ENCODE peak calls at places on chromosomes 16 and 17, in nine cellular contexts. M is HFFc6, F is GM12864, Q is gastrocnemius medialis, U is neural crest cell, X is fibroblast of mammary gland, E is osteocyte, L is RWPE1, V is fibroblast of lung. I is an unnamed sample.

GRCh38 chr17:45438931-45439610 is 6.4 kb upstream of the ARHGAP27 start:
- DNase-seq in V (no peak), X (no peak), E (no peak), U (no peak), M (no peak), Q (peak), F (no peak), L (no peak), I (no peak)

GRCh38 chr16:43294-43693 is 10.1 kb downstream of the POLR3K start:
- DNase-seq in U (no peak), Q (no peak), X (peak), L (no peak), E (no peak), V (no peak), M (no peak), F (no peak), I (no peak)

GRCh38 chr16:30092373-30093010 is 768 bp upstream of the TBX6 start:
- DNase-seq in E (no peak), Q (peak), L (no peak), M (no peak), V (peak), U (peak), X (peak), F (peak), I (peak)

GRCh38 chr17:66302761-66303626 is 581 bp downstream of the PRKCA start:
- DNase-seq in L (peak), Q (peak), U (peak), V (peak), F (no peak), M (peak), X (peak), E (peak), I (peak)

GRCh38 chr17:41907633-41908539 is 10.9 kb downstream of the ACLY start:
- DNase-seq in F (no peak), U (no peak), E (no peak), L (no peak), M (peak), Q (no peak), V (peak), X (peak), I (no peak)

GRCh38 chr16:82603784-82604411 is 22.9 kb upstream of the CDH13 start:
- DNase-seq in L (peak), M (peak), F (no peak), Q (peak), V (peak), E (no peak), X (peak), U (peak), I (no peak)

GRCh38 chr16:67928147-67928546 is 3.5 kb downstream of the CTRL start:
- DNase-seq in E (no peak), F (no peak), X (no peak), U (no peak), L (no peak), Q (peak), M (no peak), V (no peak), I (no peak)

GRCh38 chr17:27475070-27475673 is 18.9 kb downstream of the KSR1 start:
- DNase-seq in U (no peak), Q (no peak), V (no peak), X (no peak), L (no peak), M (no peak), E (no peak), F (no peak), I (no peak)

GRCh38 chr16:79715088-79715487 is 114.6 kb upstream of the MAF start:
- DNase-seq in F (no peak), X (no peak), E (no peak), V (no peak), Q (no peak), U (no peak), L (no peak), M (no peak), I (no peak)

GRCh38 chr16:3149630-3150345 is 15.0 kb downstream of the ZNF213 start:
- DNase-seq in M (no peak), U (peak), E (no peak), Q (no peak), X (peak), F (no peak), V (peak), L (peak), I (peak)

GRCh38 chr16:24988137-24988535 is 27.0 kb downstream of the ARHGAP17 start:
- DNase-seq in U (no peak), X (peak), M (peak), Q (no peak), V (peak), L (no peak), E (no peak), F (no peak), I (no peak)

GRCh38 chr17:29434550-29434949 is 44.4 kb downstream of the TAOK1 start:
- DNase-seq in M (no peak), E (no peak), U (no peak), Q (no peak), X (no peak), V (no peak), L (no peak), F (no peak), I (no peak)

GRCh38 chr17:58059141-58059540 is 24.1 kb upstream of the DYNLL2 start:
- DNase-seq in L (no peak), Q (no peak), E (no peak), F (no peak), U (no peak), M (no peak), X (no peak), V (no peak), I (no peak)

GRCh38 chr16:1777375-1778199 is 4.7 kb upstream of the MRPS34 start:
- DNase-seq in V (no peak), F (no peak), M (no peak), Q (no peak), L (no peak), U (no peak), E (no peak), X (no peak), I (no peak)

GRCh38 chr16:766820-767640 is 6.5 kb downstream of the MSLN start:
- DNase-seq in V (no peak), M (no peak), U (no peak), F (no peak), Q (no peak), L (no peak), E (no peak), X (no peak), I (no peak)

GRCh38 chr17:75594499-75595283 is 7.1 kb downstream of the MYO15B start:
- DNase-seq in Q (no peak), U (no peak), M (no peak), F (no peak), X (no peak), E (peak), L (no peak), V (no peak), I (no peak)

GRCh38 chr16:83458612-83459011 is 349.2 kb upstream of the HSBP1 start:
- DNase-seq in M (no peak), Q (no peak), X (peak), E (no peak), L (no peak), F (peak), U (no peak), V (peak), I (no peak)

GRCh38 chr17:30170415-30170987 is 53.9 kb downstream of the NSRP1 start:
- DNase-seq in M (no peak), E (no peak), U (no peak), X (no peak), V (no peak), L (peak), F (no peak), Q (no peak), I (no peak)

GRCh38 chr17:31693433-31694210 is 165.4 kb downstream of the COPRS start:
- DNase-seq in M (no peak), X (no peak), Q (no peak), U (no peak), E (peak), V (no peak), L (no peak), F (no peak), I (no peak)

GRCh38 chr17:73214851-73215250 is 22.0 kb downstream of the COG1 start:
- DNase-seq in M (no peak), Q (no peak), V (no peak), U (no peak), L (no peak), E (no peak), X (no peak), F (no peak), I (no peak)

GRCh38 chr17:32527146-32527545 is 40.4 kb downstream of the CDK5R1 start:
- DNase-seq in M (no peak), X (no peak), L (no peak), V (no peak), U (no peak), E (no peak), F (no peak), Q (no peak), I (no peak)

GRCh38 chr16:57032931-57033330 is 43.6 kb downstream of the NLRC5 start:
- DNase-seq in M (no peak), U (no peak), V (peak), L (no peak), Q (no peak), E (no peak), F (no peak), X (no peak), I (no peak)

GRCh38 chr17:82871056-82871775 is 31.4 kb upstream of the ZNF750 start:
- DNase-seq in L (no peak), X (no peak), M (no peak), Q (no peak), U (no peak), F (peak), E (no peak), V (no peak), I (no peak)

GRCh38 chr17:15966183-15966878 is 21.4 kb downstream of the ADORA2B start:
- DNase-seq in X (no peak), Q (no peak), M (no peak), U (no peak), V (peak), F (no peak), L (no peak), E (no peak), I (no peak)

GRCh38 chr16:55703003-55704001 is 47.5 kb downstream of the SLC6A2 start:
- DNase-seq in Q (no peak), U (peak), M (peak), E (no peak), L (peak), X (peak), V (peak), F (no peak), I (no peak)
- TF ChIP-seq CTCF in Q (peak), U (peak), M (peak), E (peak), L (peak), X (peak), V (peak), F (peak), I (peak)

DNA sequence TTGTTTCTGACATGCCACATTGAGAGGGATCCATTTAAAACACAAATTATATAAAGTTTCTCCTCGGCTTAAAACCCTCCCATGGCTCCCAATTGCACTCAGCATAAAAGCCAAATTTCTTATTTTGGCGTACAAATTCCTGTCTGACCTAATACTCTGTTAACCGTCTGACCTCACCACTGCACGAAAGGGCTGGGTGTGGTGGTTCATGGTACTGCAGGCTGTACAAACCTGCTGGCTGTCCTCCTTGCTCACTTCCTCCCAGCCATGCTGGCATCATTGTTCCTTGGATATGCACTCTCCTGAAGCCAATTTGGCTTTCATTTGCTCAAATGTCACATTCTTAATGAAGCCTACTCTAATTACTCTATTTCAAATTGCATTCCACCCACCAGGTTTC is 301.6 kb upstream of the C16orf82 start:
- DNase-seq in V (no peak), E (no peak), U (peak), Q (no peak), L (no peak), F (no peak), M (no peak), X (peak), I (no peak)
- TF ChIP-seq CTCF in V (peak), E (no peak), U (peak), Q (no peak), L (no peak), F (peak), M (peak), X (peak), I (peak)

DNA sequence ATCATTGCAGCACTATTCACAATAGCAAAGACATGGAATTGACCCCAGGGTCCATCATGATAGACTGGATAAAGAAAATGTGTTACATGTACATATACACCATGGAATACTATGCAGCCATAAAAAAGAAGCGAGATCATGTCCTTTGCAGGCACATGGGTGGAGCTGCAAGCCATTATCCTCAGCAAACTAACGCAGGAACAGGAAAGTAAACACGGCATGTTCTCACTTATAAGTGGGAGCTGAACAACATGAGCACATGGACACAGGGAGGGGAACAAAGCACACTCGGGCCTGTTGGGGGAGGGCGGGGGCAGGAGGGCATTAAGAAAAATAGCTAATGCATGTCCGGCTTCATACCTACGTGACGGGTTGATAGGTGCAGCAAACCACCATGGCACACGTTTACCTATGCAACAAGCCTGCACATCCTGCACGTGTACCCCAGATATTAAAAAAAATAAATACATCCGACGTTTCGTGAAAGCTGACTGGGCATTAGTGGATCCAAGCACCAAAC is 28.9 kb downstream of the ZNF778 start:
- DNase-seq in V (no peak), L (no peak), M (no peak), F (no peak), X (no peak), E (no peak), U (no peak), Q (no peak), I (no peak)
- TF ChIP-seq CTCF in V (no peak), L (no peak), M (no peak), F (no peak), X (no peak), E (no peak), U (no peak), Q (no peak), I (no peak)

GRCh38 chr16:78249832-78250231 is 150.4 kb downstream of the WWOX start:
- DNase-seq in Q (no peak), L (no peak), E (no peak), V (no peak), F (no peak), X (no peak), U (no peak), M (no peak), I (no peak)

GRCh38 chr16:78251115-78251514 is 151.7 kb downstream of the WWOX start:
- DNase-seq in V (no peak), F (no peak), E (no peak), L (no peak), Q (no peak), X (no peak), U (no peak), M (no peak), I (no peak)

GRCh38 chr16:78244131-78244899 is 144.9 kb downstream of the WWOX start:
- DNase-seq in U (no peak), Q (no peak), M (no peak), L (peak), X (no peak), V (peak), F (no peak), E (no peak), I (no peak)

GRCh38 chr16:78252757-78253156 is 153.3 kb downstream of the WWOX start:
- DNase-seq in U (no peak), E (no peak), X (no peak), V (no peak), M (no peak), L (no peak), F (no peak), Q (no peak), I (no peak)

GRCh38 chr16:78249056-78249455 is 149.6 kb downstream of the WWOX start:
- DNase-seq in V (no peak), U (no peak), E (no peak), X (no peak), F (no peak), Q (no peak), M (no peak), L (no peak), I (no peak)
- TF ChIP-seq CTCF in V (no peak), U (peak), E (peak), X (no peak), F (no peak), Q (no peak), M (no peak), L (no peak), I (no peak)

GRCh38 chr16:11914759-11915643 is 755 bp downstream of the GSPT1 start:
- DNase-seq in Q (peak), X (peak), F (no peak), V (peak), E (no peak), U (peak), L (no peak), M (peak), I (peak)
- TF ChIP-seq CTCF in Q (no peak), X (no peak), F (no peak), V (no peak), E (peak), U (peak), L (no peak), M (no peak), I (no peak)

DNA sequence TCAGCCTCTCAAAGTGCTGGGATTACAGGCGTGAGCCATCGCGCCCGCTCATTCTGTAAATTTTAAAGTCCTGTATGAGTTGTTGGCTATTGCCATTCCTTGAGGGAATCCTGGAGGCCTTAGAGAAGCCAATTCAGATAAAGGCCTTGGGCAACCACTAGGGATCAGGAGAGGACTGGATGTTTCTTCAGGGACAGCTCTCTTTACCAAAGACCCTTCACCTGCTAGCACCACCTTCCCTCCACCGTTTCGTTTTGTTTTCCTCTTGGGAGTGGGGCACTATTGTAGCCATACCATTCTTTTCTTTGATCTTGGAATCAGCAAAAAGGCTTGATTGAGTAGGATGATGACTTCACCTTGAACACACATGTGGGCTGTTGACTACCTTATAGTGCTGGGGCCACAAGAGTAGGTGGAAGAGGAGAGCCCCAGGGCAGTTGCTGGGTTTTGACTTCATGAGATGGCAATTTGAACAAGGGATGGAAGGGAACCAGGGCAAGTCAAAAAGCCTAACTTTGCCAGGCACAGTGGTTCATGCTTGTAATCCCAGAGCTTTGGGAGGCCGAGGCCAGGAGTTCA is 7.0 kb upstream of the ANKRD40CL start:
- DNase-seq in E (no peak), L (no peak), Q (no peak), M (no peak), V (no peak), U (no peak), F (no peak), X (no peak), I (no peak)
- TF ChIP-seq CTCF in E (no peak), L (no peak), Q (no peak), M (no peak), V (no peak), U (no peak), F (no peak), X (no peak), I (no peak)

GRCh38 chr17:50269477-50270429 is 4.5 kb upstream of the TMEM92 start:
- DNase-seq in E (peak), Q (peak), L (peak), M (peak), U (peak), X (peak), V (peak), F (peak), I (peak)
- TF ChIP-seq CTCF in E (peak), Q (peak), L (peak), M (peak), U (peak), X (peak), V (peak), F (peak), I (peak)

GRCh38 chr16:27853651-27854050 is 209.9 kb downstream of the GSG1L start:
- DNase-seq in V (no peak), X (no peak), M (no peak), U (no peak), E (no peak), Q (no peak), L (no peak), F (no peak), I (no peak)

GRCh38 chr16:27860091-27860490 is 203.4 kb downstream of the GSG1L start:
- DNase-seq in L (no peak), M (no peak), X (no peak), Q (no peak), E (no peak), V (no peak), F (no peak), U (no peak), I (no peak)

GRCh38 chr16:27863377-27863776 is 200.1 kb downstream of the GSG1L start:
- DNase-seq in X (no peak), E (no peak), L (no peak), V (no peak), U (no peak), F (no peak), M (no peak), Q (no peak), I (no peak)

GRCh38 chr16:27862953-27863352 is 200.6 kb downstream of the GSG1L start:
- DNase-seq in X (no peak), E (no peak), U (no peak), Q (no peak), L (no peak), V (no peak), M (no peak), F (no peak), I (no peak)

DNA sequence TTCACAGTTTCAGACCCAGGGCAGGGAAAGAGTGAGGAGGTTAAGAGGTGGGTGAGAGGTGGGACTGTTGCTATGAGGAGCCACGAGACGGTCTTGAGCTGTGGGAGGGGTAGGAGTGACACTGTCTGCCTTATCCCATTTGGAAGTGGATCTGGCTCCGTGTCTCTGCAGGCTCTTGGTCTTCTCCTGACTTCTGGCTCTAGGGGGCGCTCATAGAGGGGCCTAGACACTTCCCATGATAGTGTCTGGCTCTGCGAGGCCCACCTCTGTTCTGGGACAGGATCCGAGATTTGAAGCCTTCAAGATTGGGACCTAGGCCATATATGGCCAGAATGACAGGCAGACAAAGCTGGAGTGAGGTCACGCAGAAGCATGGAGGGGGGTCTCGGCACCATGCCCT is 204.5 kb downstream of the GSG1L start:
- DNase-seq in E (no peak), M (no peak), F (no peak), V (no peak), L (no peak), X (no peak), U (no peak), Q (no peak), I (no peak)
- TF ChIP-seq CTCF in E (no peak), M (peak), F (peak), V (no peak), L (no peak), X (no peak), U (no peak), Q (no peak), I (no peak)

DNA sequence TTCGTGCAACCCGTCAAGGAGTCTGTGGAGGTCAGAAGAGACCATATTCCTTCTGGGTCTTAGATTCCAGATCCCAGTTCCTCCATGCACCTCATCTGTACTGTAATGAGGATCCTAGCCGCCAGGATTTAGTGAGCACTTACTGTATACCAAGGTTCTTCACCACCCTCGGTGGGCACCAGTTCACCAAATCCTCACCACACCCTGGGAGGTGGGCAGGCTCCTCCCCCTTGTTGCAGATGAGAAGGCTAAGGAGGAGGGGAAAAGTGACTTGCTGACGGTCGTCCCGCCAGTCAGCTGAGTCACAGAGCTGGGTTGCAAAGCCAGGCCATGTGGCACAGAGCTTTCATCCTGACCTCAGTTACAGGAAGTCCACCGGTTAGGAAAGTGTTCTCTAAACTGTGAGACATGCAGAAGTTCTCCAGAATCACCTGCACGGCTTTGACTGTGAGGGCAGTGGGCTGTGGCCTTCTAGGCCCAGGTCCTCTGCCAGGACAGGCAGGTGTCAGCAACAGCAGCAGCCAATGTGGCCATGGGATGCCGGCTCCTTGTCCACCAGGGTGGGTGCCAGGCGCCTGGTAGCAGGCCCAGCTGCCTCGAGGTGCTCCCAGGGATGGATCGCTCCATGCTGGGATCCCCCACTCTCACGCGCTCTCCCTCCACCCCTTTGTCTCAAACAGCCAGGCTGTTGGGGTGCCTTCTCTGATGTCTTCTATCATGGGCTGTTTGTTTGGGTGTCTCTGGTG is 240.3 kb upstream of the GSE1 start:
- DNase-seq in M (peak), E (no peak), L (peak), Q (peak), U (no peak), X (peak), V (peak), F (no peak), I (no peak)
- TF ChIP-seq CTCF in M (no peak), E (no peak), L (no peak), Q (no peak), U (no peak), X (no peak), V (no peak), F (no peak), I (no peak)